ENCODE peak calls at places on chromosomes 5 and 9, in six cellular contexts. A, H, G, J, U and N are unnamed samples.
A peak's percentile ranks its signal among the peaks of the same experiment; 100 is the strongest.

GRCh38 chr5:155700333-155700732 is 626.6 kb upstream of the SGCD start:
- DNase-seq in A (no peak), H (no peak), G (no peak), J (no peak), U (peak; percentile 16), N (no peak)

GRCh38 chr5:74903165-74903787 is 37.1 kb upstream of the FAM169A start:
- DNase-seq in A (no peak), H (no peak), G (no peak), J (no peak), U (peak; percentile 68), N (no peak)

GRCh38 chr9:109604036-109604600 is 106.0 kb upstream of the PTPN3 start:
- DNase-seq in A (no peak), H (no peak), G (no peak), J (no peak), U (no peak), N (no peak)

GRCh38 chr5:109865636-109866035 is 175.9 kb downstream of the MAN2A1 start:
- DNase-seq in A (no peak), H (no peak), G (peak; percentile 98), J (peak; percentile 92), U (no peak), N (no peak)

GRCh38 chr5:174794941-174795672 is 70.7 kb downstream of the MSX2 start:
- DNase-seq in A (no peak), H (peak; percentile 79), G (no peak), J (no peak), U (no peak), N (no peak)

GRCh38 chr5:54243483-54244080 is 66.8 kb downstream of the ARL15 start:
- DNase-seq in A (no peak), H (no peak), G (peak; percentile 47), J (no peak), U (peak; percentile 30), N (no peak)

GRCh38 chr5:68467208-68467607 is 251.7 kb downstream of the PIK3R1 start:
- DNase-seq in A (no peak), H (no peak), G (no peak), J (no peak), U (no peak), N (no peak)

GRCh38 chr9:134484479-134484878 is 157.1 kb upstream of the COL5A1 start:
- DNase-seq in A (no peak), H (no peak), G (no peak), J (no peak), U (no peak), N (no peak)

GRCh38 chr5:141431286-141431685 is 979 bp downstream of the PCDHGA12 start:
- DNase-seq in A (no peak), H (no peak), G (no peak), J (no peak), U (no peak), N (no peak)

GRCh38 chr9:124263800-124264426 is 6.2 kb downstream of the NEK6 start:
- DNase-seq in A (no peak), H (no peak), G (no peak), J (no peak), U (no peak), N (no peak)

GRCh38 chr5:93705896-93706295 is 35.5 kb downstream of the POU5F2 start:
- DNase-seq in A (no peak), H (no peak), G (peak; percentile 57), J (no peak), U (no peak), N (no peak)

GRCh38 chr5:176427971-176428370 is 11.6 kb upstream of the CLTB start:
- DNase-seq in A (no peak), H (no peak), G (peak; percentile 55), J (no peak), U (no peak), N (no peak)

GRCh38 chr5:6583049-6583880 is 49.6 kb downstream of the NSUN2 start:
- DNase-seq in A (peak; percentile 68), H (no peak), G (no peak), J (no peak), U (peak; percentile 62), N (no peak)

GRCh38 chr9:93577940-93578682 is 1.7 kb downstream of the PHF2 start:
- DNase-seq in A (no peak), H (peak; percentile 78), G (no peak), J (no peak), U (no peak), N (no peak)

GRCh38 chr9:70590264-70590646 is 175.8 kb upstream of the KLF9 start:
- DNase-seq in A (no peak), H (no peak), G (peak; percentile 70), J (no peak), U (no peak), N (no peak)

GRCh38 chr5:178072749-178073148 is 40.6 kb upstream of the N4BP3 start:
- DNase-seq in A (no peak), H (no peak), G (no peak), J (no peak), U (no peak), N (no peak)

GRCh38 chr5:178071108-178071507 is 42.2 kb upstream of the N4BP3 start:
- DNase-seq in A (no peak), H (no peak), G (no peak), J (no peak), U (no peak), N (no peak)

GRCh38 chr5:178067705-178068104 is 45.6 kb upstream of the N4BP3 start:
- DNase-seq in A (no peak), H (no peak), G (no peak), J (no peak), U (no peak), N (no peak)

GRCh38 chr5:178068293-178068692 is 45.0 kb upstream of the N4BP3 start:
- DNase-seq in A (no peak), H (no peak), G (no peak), J (no peak), U (no peak), N (no peak)

DNA sequence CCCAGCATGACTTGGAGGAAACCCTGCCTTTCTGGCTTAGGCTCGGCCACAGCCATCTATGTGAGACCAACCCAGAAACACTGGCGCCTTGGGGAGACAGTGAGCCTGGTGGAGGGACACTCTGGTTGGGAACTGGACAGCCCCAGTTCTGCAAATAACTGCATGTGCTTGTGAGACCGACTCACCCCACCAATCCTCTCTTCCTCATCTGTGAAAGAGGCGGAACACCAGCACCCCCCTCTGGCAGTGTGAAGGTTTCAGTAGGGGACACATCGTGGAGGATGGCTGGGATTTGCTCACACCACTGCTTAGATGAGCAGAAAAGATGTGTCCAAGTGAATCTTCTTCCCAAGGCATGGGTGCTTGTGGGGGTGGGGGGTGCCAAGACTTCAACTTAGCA is 43.4 kb upstream of the N4BP3 start:
- DNase-seq in A (no peak), H (no peak), G (peak; percentile 26), J (no peak), U (peak; percentile 55), N (no peak)
- TF ChIP-seq CTCF in A (no peak), H (peak; percentile 11), G (peak; percentile 42), J (no peak), U (peak; percentile 57), N (peak; percentile 19)

GRCh38 chr9:127346584-127346983 is 50.4 kb upstream of the SLC2A8 start:
- DNase-seq in A (no peak), H (no peak), G (no peak), J (no peak), U (no peak), N (no peak)
- TF ChIP-seq CTCF in A (no peak), H (peak; percentile 8), G (peak; percentile 21), J (no peak), U (peak; percentile 60), N (no peak)

GRCh38 chr5:72302171-72302570 is 17.9 kb downstream of the MRPS27 start:
- DNase-seq in A (no peak), H (no peak), G (no peak), J (no peak), U (no peak), N (no peak)

GRCh38 chr5:72296251-72296650 is 23.8 kb downstream of the MRPS27 start:
- DNase-seq in A (no peak), H (no peak), G (no peak), J (no peak), U (no peak), N (no peak)

GRCh38 chr5:72298711-72299110 is 21.3 kb downstream of the MRPS27 start:
- DNase-seq in A (no peak), H (no peak), G (no peak), J (no peak), U (no peak), N (no peak)

GRCh38 chr5:72301557-72301956 is 18.5 kb downstream of the MRPS27 start:
- DNase-seq in A (no peak), H (no peak), G (no peak), J (no peak), U (no peak), N (no peak)

DNA sequence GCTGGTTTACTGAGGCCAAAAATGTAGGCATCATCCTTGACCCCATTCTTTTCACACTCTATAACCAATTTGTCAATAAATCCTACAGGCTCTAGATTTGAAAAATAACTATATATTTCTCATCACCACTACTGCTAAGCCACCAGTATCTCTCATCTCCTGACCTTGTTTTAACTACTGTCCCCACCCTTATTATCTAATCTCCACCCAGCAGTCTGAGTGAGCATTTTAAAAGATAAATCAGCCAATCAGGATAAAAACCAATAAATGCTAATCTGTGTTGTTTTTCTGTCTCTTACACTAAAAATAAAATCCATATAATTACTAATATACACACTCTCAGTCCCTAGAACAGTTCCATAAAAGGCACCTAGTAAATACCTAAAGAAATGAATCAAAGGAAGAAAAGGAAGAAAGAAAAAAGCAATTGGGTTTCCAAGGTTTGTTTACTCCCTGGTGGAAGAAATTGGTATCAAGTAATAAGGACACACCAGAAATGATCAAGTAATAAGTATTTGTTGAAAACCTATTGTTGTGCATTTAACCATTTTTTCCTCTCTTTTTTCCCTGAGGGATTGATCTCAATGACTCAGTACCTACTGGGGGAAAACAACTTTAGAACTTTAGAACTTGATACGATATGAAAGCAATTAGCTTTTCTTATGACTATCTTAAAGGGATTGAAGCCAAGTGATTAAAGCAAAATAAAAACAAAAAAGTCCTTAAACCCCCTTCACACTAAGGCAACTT is 19.3 kb downstream of the MRPS27 start:
- DNase-seq in A (no peak), H (no peak), G (no peak), J (no peak), U (no peak), N (no peak)
- TF ChIP-seq CTCF in A (peak; percentile 31), H (no peak), G (no peak), J (no peak), U (no peak), N (no peak)

GRCh38 chr9:31916591-31917223 is 467.7 kb upstream of the ACO1 start:
- DNase-seq in A (no peak), H (no peak), G (no peak), J (no peak), U (no peak), N (no peak)
- TF ChIP-seq CTCF in A (no peak), H (no peak), G (no peak), J (peak; percentile 30), U (peak; percentile 39), N (no peak)